ENCODE peak calls at places on chromosomes 1 and 21, in four cellular contexts. D is stimulated activated CD4-positive, alpha-beta T cell treated with anti-CD3 and anti-CD28 coated beads, Interleukin-1b, Interleukin-23, amount 100 ng/mL, for 24 hours; T is ELR; A is fibroblast of lung. X is an unnamed sample.

GRCh38 chr1:30412241-30413110 is 310.9 kb downstream of the MATN1 start:
- DNase-seq in D (no peak), T (peak; percentile 7), A (peak; percentile 20), X (no peak)

GRCh38 chr1:186188004-186188539 is 187.0 kb downstream of the TPR start:
- DNase-seq in D (no peak), T (peak; percentile 97), A (peak; percentile 95), X (no peak)

GRCh38 chr1:58287894-58288623 is 258.5 kb downstream of the OMA1 start:
- DNase-seq in D (no peak), T (no peak), A (no peak), X (no peak)

GRCh38 chr1:47444578-47445465 is 7.0 kb downstream of the FOXD2 start:
- DNase-seq in D (no peak), T (no peak), A (no peak), X (no peak)

GRCh38 chr1:23384312-23385058 is 14.8 kb upstream of the ZNF436 start:
- DNase-seq in D (no peak), T (peak; percentile 88), A (peak; percentile 86), X (no peak)

GRCh38 chr21:43918385-43918947 is 53.4 kb downstream of the AGPAT3 start:
- DNase-seq in D (no peak), T (no peak), A (no peak), X (peak; percentile 23)

GRCh38 chr1:154745750-154746425 is 124.2 kb downstream of the KCNN3 start:
- DNase-seq in D (no peak), T (no peak), A (no peak), X (no peak)

GRCh38 chr1:27960762-27961645 is 1.2 kb downstream of the XKR8 start:
- DNase-seq in D (no peak), T (peak; percentile 27), A (no peak), X (no peak)

GRCh38 chr1:20405051-20405754 is 80.8 kb downstream of the CAMK2N1 start:
- DNase-seq in D (no peak), T (no peak), A (no peak), X (no peak)

GRCh38 chr1:186178426-186179043 is 196.5 kb downstream of the TPR start:
- DNase-seq in D (no peak), T (no peak), A (no peak), X (no peak)

GRCh38 chr1:36384542-36385409 is 948 bp downstream of the STK40 start:
- DNase-seq in D (no peak), T (peak; percentile 51), A (peak; percentile 21), X (peak; percentile 53)

X was measured in heart left ventricle.